ENCODE peak calls at places on chromosomes 13 and 19, in seven cellular contexts. One of them, this sample, is unnamed.

GRCh38 chr13:34462843-34463242 is 479.2 kb upstream of the NBEA start:
- DNase-seq in CD8-positive, alpha-beta T cell: no peak
- DNase-seq in CD4-positive, alpha-beta T cell: no peak
- DNase-seq in left ventricle myocardium inferior: peak; percentile 17
- DNase-seq in tibial artery: no peak
- DNase-seq in breast epithelium: no peak
- DNase-seq in A549: peak; percentile 41
- DNase-seq in this sample: no peak

GRCh38 chr19:1066748-1067340 is at the start of gene ARHGAP45:
- DNase-seq in CD8-positive, alpha-beta T cell: peak; percentile 80
- DNase-seq in CD4-positive, alpha-beta T cell: peak; percentile 79
- DNase-seq in left ventricle myocardium inferior: no peak
- DNase-seq in tibial artery: no peak
- DNase-seq in breast epithelium: no peak
- DNase-seq in A549: no peak
- DNase-seq in this sample: no peak

GRCh38 chr19:43624933-43625332 is 5.5 kb upstream of the ZNF428 start:
- DNase-seq in CD8-positive, alpha-beta T cell: peak; percentile 73
- DNase-seq in CD4-positive, alpha-beta T cell: peak; percentile 91
- DNase-seq in left ventricle myocardium inferior: peak; percentile 36
- DNase-seq in tibial artery: peak; percentile 26
- DNase-seq in breast epithelium: peak; percentile 58
- DNase-seq in A549: no peak
- DNase-seq in this sample: peak; percentile 10

GRCh38 chr19:1494115-1494815 is 3.3 kb downstream of the REEP6 start:
- DNase-seq in CD8-positive, alpha-beta T cell: no peak
- DNase-seq in CD4-positive, alpha-beta T cell: no peak
- DNase-seq in left ventricle myocardium inferior: no peak
- DNase-seq in tibial artery: no peak
- DNase-seq in breast epithelium: no peak
- DNase-seq in A549: no peak
- DNase-seq in this sample: no peak

GRCh38 chr19:36973021-36973843 is 57.1 kb downstream of the ZNF568 start:
- DNase-seq in CD8-positive, alpha-beta T cell: peak; percentile 54
- DNase-seq in CD4-positive, alpha-beta T cell: peak; percentile 74
- DNase-seq in left ventricle myocardium inferior: peak; percentile 87
- DNase-seq in tibial artery: peak; percentile 78
- DNase-seq in breast epithelium: peak; percentile 72
- DNase-seq in A549: no peak
- DNase-seq in this sample: peak; percentile 28

GRCh38 chr19:3983936-3984583 is 1.2 kb downstream of the EEF2 start:
- DNase-seq in CD8-positive, alpha-beta T cell: no peak
- DNase-seq in CD4-positive, alpha-beta T cell: no peak
- DNase-seq in left ventricle myocardium inferior: no peak
- DNase-seq in tibial artery: no peak
- DNase-seq in breast epithelium: peak; percentile 47
- DNase-seq in A549: no peak
- DNase-seq in this sample: no peak

GRCh38 chr19:45294291-45295029 is 28.2 kb downstream of the CKM start:
- DNase-seq in CD8-positive, alpha-beta T cell: no peak
- DNase-seq in CD4-positive, alpha-beta T cell: no peak
- DNase-seq in left ventricle myocardium inferior: peak; percentile 53
- DNase-seq in tibial artery: no peak
- DNase-seq in breast epithelium: peak; percentile 67
- DNase-seq in A549: no peak
- DNase-seq in this sample: no peak

GRCh38 chr19:33823341-33823740 is 26.7 kb downstream of the KCTD15 start:
- DNase-seq in CD8-positive, alpha-beta T cell: no peak
- DNase-seq in CD4-positive, alpha-beta T cell: no peak
- DNase-seq in left ventricle myocardium inferior: no peak
- DNase-seq in tibial artery: no peak
- DNase-seq in breast epithelium: no peak
- DNase-seq in A549: no peak
- DNase-seq in this sample: no peak

GRCh38 chr19:1027020-1027952 is 878 bp downstream of the CNN2 start:
- DNase-seq in CD8-positive, alpha-beta T cell: no peak
- DNase-seq in CD4-positive, alpha-beta T cell: no peak
- DNase-seq in left ventricle myocardium inferior: peak; percentile 18
- DNase-seq in tibial artery: no peak
- DNase-seq in breast epithelium: no peak
- DNase-seq in A549: no peak
- DNase-seq in this sample: no peak

GRCh38 chr19:42219812-42220750 is at the start of gene ZNF526:
- DNase-seq in CD8-positive, alpha-beta T cell: peak; percentile 95
- DNase-seq in CD4-positive, alpha-beta T cell: peak; percentile 96
- DNase-seq in left ventricle myocardium inferior: peak; percentile 97
- DNase-seq in tibial artery: peak; percentile 98
- DNase-seq in breast epithelium: peak; percentile 97
- DNase-seq in A549: peak; percentile 100
- DNase-seq in this sample: peak; percentile 81

GRCh38 chr13:103640617-103641016 is 574.4 kb upstream of the SLC10A2 start:
- DNase-seq in CD8-positive, alpha-beta T cell: no peak
- DNase-seq in CD4-positive, alpha-beta T cell: no peak
- DNase-seq in left ventricle myocardium inferior: no peak
- DNase-seq in tibial artery: no peak
- DNase-seq in breast epithelium: no peak
- DNase-seq in A549: no peak
- DNase-seq in this sample: no peak

GRCh38 chr13:94153586-94153985 is 325.9 kb downstream of the DCT start:
- DNase-seq in CD8-positive, alpha-beta T cell: no peak
- DNase-seq in CD4-positive, alpha-beta T cell: no peak
- DNase-seq in left ventricle myocardium inferior: no peak
- DNase-seq in tibial artery: no peak
- DNase-seq in breast epithelium: no peak
- DNase-seq in A549: no peak
- DNase-seq in this sample: no peak

GRCh38 chr13:21458457-21458815 is 667 bp downstream of the ZDHHC20 start:
- DNase-seq in CD8-positive, alpha-beta T cell: peak; percentile 19
- DNase-seq in CD4-positive, alpha-beta T cell: peak; percentile 38
- DNase-seq in left ventricle myocardium inferior: peak; percentile 46
- DNase-seq in tibial artery: no peak
- DNase-seq in breast epithelium: peak; percentile 50
- DNase-seq in A549: peak; percentile 33
- DNase-seq in this sample: no peak

GRCh38 chr13:26605845-26606244 is 48.4 kb downstream of the WASF3 start:
- DNase-seq in CD8-positive, alpha-beta T cell: no peak
- DNase-seq in CD4-positive, alpha-beta T cell: no peak
- DNase-seq in left ventricle myocardium inferior: no peak
- DNase-seq in tibial artery: no peak
- DNase-seq in breast epithelium: no peak
- DNase-seq in A549: peak; percentile 3
- DNase-seq in this sample: no peak

GRCh38 chr19:47231215-47232054 is 436 bp upstream of the BBC3 start:
- DNase-seq in CD8-positive, alpha-beta T cell: peak; percentile 86
- DNase-seq in CD4-positive, alpha-beta T cell: peak; percentile 87
- DNase-seq in left ventricle myocardium inferior: peak; percentile 91
- DNase-seq in tibial artery: peak; percentile 87
- DNase-seq in breast epithelium: peak; percentile 83
- DNase-seq in A549: peak; percentile 72
- DNase-seq in this sample: peak; percentile 51

GRCh38 chr19:55070755-55071502 is 4.7 kb upstream of the EPS8L1 start:
- DNase-seq in CD8-positive, alpha-beta T cell: no peak
- DNase-seq in CD4-positive, alpha-beta T cell: no peak
- DNase-seq in left ventricle myocardium inferior: no peak
- DNase-seq in tibial artery: no peak
- DNase-seq in breast epithelium: peak; percentile 39
- DNase-seq in A549: peak; percentile 81
- DNase-seq in this sample: no peak

GRCh38 chr19:4807188-4807587 is 15.7 kb downstream of the FEM1A start:
- DNase-seq in CD8-positive, alpha-beta T cell: no peak
- DNase-seq in CD4-positive, alpha-beta T cell: no peak
- DNase-seq in left ventricle myocardium inferior: no peak
- DNase-seq in tibial artery: peak; percentile 55
- DNase-seq in breast epithelium: no peak
- DNase-seq in A549: no peak
- DNase-seq in this sample: no peak

GRCh38 chr13:75465236-75465635 is 16.7 kb downstream of the TBC1D4 start:
- DNase-seq in CD8-positive, alpha-beta T cell: no peak
- DNase-seq in CD4-positive, alpha-beta T cell: no peak
- DNase-seq in left ventricle myocardium inferior: no peak
- DNase-seq in tibial artery: no peak
- DNase-seq in breast epithelium: no peak
- DNase-seq in A549: no peak
- DNase-seq in this sample: no peak

GRCh38 chr13:75460644-75461043 is 21.3 kb downstream of the TBC1D4 start:
- DNase-seq in CD8-positive, alpha-beta T cell: no peak
- DNase-seq in CD4-positive, alpha-beta T cell: no peak
- DNase-seq in left ventricle myocardium inferior: no peak
- DNase-seq in tibial artery: no peak
- DNase-seq in breast epithelium: no peak
- DNase-seq in A549: no peak
- DNase-seq in this sample: no peak

GRCh38 chr13:75458696-75459422 is 23.1 kb downstream of the TBC1D4 start:
- DNase-seq in CD8-positive, alpha-beta T cell: no peak
- DNase-seq in CD4-positive, alpha-beta T cell: no peak
- DNase-seq in left ventricle myocardium inferior: peak; percentile 41
- DNase-seq in tibial artery: no peak
- DNase-seq in breast epithelium: peak; percentile 85
- DNase-seq in A549: no peak
- DNase-seq in this sample: no peak

GRCh38 chr13:75455962-75456361 is 26.0 kb downstream of the TBC1D4 start:
- DNase-seq in CD8-positive, alpha-beta T cell: no peak
- DNase-seq in CD4-positive, alpha-beta T cell: no peak
- DNase-seq in left ventricle myocardium inferior: no peak
- DNase-seq in tibial artery: no peak
- DNase-seq in breast epithelium: no peak
- DNase-seq in A549: no peak
- DNase-seq in this sample: no peak

GRCh38 chr13:75461314-75461713 is 20.7 kb downstream of the TBC1D4 start:
- DNase-seq in CD8-positive, alpha-beta T cell: no peak
- DNase-seq in CD4-positive, alpha-beta T cell: no peak
- DNase-seq in left ventricle myocardium inferior: no peak
- DNase-seq in tibial artery: no peak
- DNase-seq in breast epithelium: no peak
- DNase-seq in A549: no peak
- DNase-seq in this sample: no peak
- H3K9me3 ChIP-seq in CD8-positive, alpha-beta T cell: no peaks in the 10 kb centered on the region
- H3K9me3 ChIP-seq in CD4-positive, alpha-beta T cell: no peaks in the 10 kb centered on the region
- H3K9me3 ChIP-seq in left ventricle myocardium inferior: no peaks in the 10 kb centered on the region
- H3K9me3 ChIP-seq in tibial artery: no peaks in the 10 kb centered on the region
- H3K9me3 ChIP-seq in breast epithelium: no peaks in the 10 kb centered on the region
- H3K9me3 ChIP-seq in A549: no peaks in the 10 kb centered on the region
- H3K9me3 ChIP-seq in this sample: no peaks in the 10 kb centered on the region

GRCh38 chr13:49368688-49369087 is 75.2 kb downstream of the CAB39L start:
- DNase-seq in CD8-positive, alpha-beta T cell: no peak
- DNase-seq in CD4-positive, alpha-beta T cell: no peak
- DNase-seq in left ventricle myocardium inferior: no peak
- DNase-seq in tibial artery: no peak
- DNase-seq in breast epithelium: no peak
- DNase-seq in A549: no peak
- DNase-seq in this sample: no peak

GRCh38 chr13:49369876-49370275 is 74.0 kb downstream of the CAB39L start:
- DNase-seq in CD8-positive, alpha-beta T cell: no peak
- DNase-seq in CD4-positive, alpha-beta T cell: no peak
- DNase-seq in left ventricle myocardium inferior: no peak
- DNase-seq in tibial artery: no peak
- DNase-seq in breast epithelium: no peak
- DNase-seq in A549: no peak
- DNase-seq in this sample: no peak

GRCh38 chr13:49370390-49370789 is 73.5 kb downstream of the CAB39L start:
- DNase-seq in CD8-positive, alpha-beta T cell: no peak
- DNase-seq in CD4-positive, alpha-beta T cell: no peak
- DNase-seq in left ventricle myocardium inferior: no peak
- DNase-seq in tibial artery: no peak
- DNase-seq in breast epithelium: no peak
- DNase-seq in A549: no peak
- DNase-seq in this sample: no peak

GRCh38 chr13:49366841-49367240 is 77.0 kb downstream of the CAB39L start:
- DNase-seq in CD8-positive, alpha-beta T cell: no peak
- DNase-seq in CD4-positive, alpha-beta T cell: no peak
- DNase-seq in left ventricle myocardium inferior: no peak
- DNase-seq in tibial artery: no peak
- DNase-seq in breast epithelium: no peak
- DNase-seq in A549: no peak
- DNase-seq in this sample: no peak

GRCh38 chr13:49367640-49368431 is 76.0 kb downstream of the CAB39L start:
- DNase-seq in CD8-positive, alpha-beta T cell: no peak
- DNase-seq in CD4-positive, alpha-beta T cell: no peak
- DNase-seq in left ventricle myocardium inferior: no peak
- DNase-seq in tibial artery: no peak
- DNase-seq in breast epithelium: no peak
- DNase-seq in A549: no peak
- DNase-seq in this sample: no peak
- TF ChIP-seq CTCF in CD8-positive, alpha-beta T cell: no peak
- TF ChIP-seq CTCF in CD4-positive, alpha-beta T cell: no peak
- TF ChIP-seq CTCF in left ventricle myocardium inferior: no peak
- TF ChIP-seq CTCF in tibial artery: no peak
- TF ChIP-seq CTCF in breast epithelium: no peak
- TF ChIP-seq CTCF in A549: no peak
- TF ChIP-seq CTCF in this sample: no peak

DNA sequence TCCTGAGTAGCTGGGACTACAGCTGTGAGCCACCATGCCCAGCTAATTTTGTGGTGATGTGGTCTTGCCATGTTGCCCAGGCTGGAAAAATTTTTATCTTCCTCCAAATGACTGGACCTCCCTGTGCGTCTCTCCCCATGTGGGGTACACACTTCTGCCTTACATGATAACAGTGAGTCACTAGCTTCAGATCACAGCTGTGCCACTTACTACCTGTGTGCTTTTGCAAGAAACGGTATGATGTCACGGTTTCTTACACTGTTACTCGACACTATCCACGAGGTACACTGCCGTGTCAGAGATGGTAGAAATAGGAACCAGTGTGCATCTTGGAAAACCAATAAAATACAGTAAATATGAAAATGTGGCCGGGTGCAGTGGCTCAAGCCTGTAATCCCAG is 17.5 kb upstream of the ZNF414 start:
- DNase-seq in CD8-positive, alpha-beta T cell: no peak
- DNase-seq in CD4-positive, alpha-beta T cell: no peak
- DNase-seq in left ventricle myocardium inferior: no peak
- DNase-seq in tibial artery: no peak
- DNase-seq in breast epithelium: no peak
- DNase-seq in A549: no peak
- DNase-seq in this sample: no peak
- H3K9me3 ChIP-seq in CD8-positive, alpha-beta T cell: no peaks in the 10 kb centered on the region
- H3K9me3 ChIP-seq in CD4-positive, alpha-beta T cell: no peaks in the 10 kb centered on the region
- H3K9me3 ChIP-seq in left ventricle myocardium inferior: no peaks in the 10 kb centered on the region
- H3K9me3 ChIP-seq in tibial artery: no peaks in the 10 kb centered on the region
- H3K9me3 ChIP-seq in breast epithelium: no peaks in the 10 kb centered on the region
- H3K9me3 ChIP-seq in A549: no peaks in the 10 kb centered on the region
- H3K9me3 ChIP-seq in this sample: no peaks in the 10 kb centered on the region

GRCh38 chr19:18436651-18437478 is 1.1 kb downstream of the ISYNA1 start:
- DNase-seq in CD8-positive, alpha-beta T cell: peak; percentile 77
- DNase-seq in CD4-positive, alpha-beta T cell: peak; percentile 73
- DNase-seq in left ventricle myocardium inferior: peak; percentile 82
- DNase-seq in tibial artery: peak; percentile 57
- DNase-seq in breast epithelium: peak; percentile 71
- DNase-seq in A549: peak; percentile 80
- DNase-seq in this sample: no peak

GRCh38 chr19:18437481-18438330 is at the start of gene ISYNA1:
- DNase-seq in CD8-positive, alpha-beta T cell: peak; percentile 41
- DNase-seq in CD4-positive, alpha-beta T cell: peak; percentile 45
- DNase-seq in left ventricle myocardium inferior: peak; percentile 67
- DNase-seq in tibial artery: no peak
- DNase-seq in breast epithelium: peak; percentile 56
- DNase-seq in A549: no peak
- DNase-seq in this sample: no peak

GRCh38 chr19:18439910-18440237 is 1.9 kb upstream of the ISYNA1 start:
- DNase-seq in CD8-positive, alpha-beta T cell: no peak
- DNase-seq in CD4-positive, alpha-beta T cell: no peak
- DNase-seq in left ventricle myocardium inferior: no peak
- DNase-seq in tibial artery: no peak
- DNase-seq in breast epithelium: no peak
- DNase-seq in A549: no peak
- DNase-seq in this sample: no peak

GRCh38 chr19:18439025-18439909 is 1.3 kb upstream of the ISYNA1 start:
- DNase-seq in CD8-positive, alpha-beta T cell: no peak
- DNase-seq in CD4-positive, alpha-beta T cell: no peak
- DNase-seq in left ventricle myocardium inferior: no peak
- DNase-seq in tibial artery: no peak
- DNase-seq in breast epithelium: no peak
- DNase-seq in A549: no peak
- DNase-seq in this sample: no peak

GRCh38 chr19:18438331-18439024 is 545 bp upstream of the ISYNA1 start:
- DNase-seq in CD8-positive, alpha-beta T cell: no peak
- DNase-seq in CD4-positive, alpha-beta T cell: no peak
- DNase-seq in left ventricle myocardium inferior: peak; percentile 60
- DNase-seq in tibial artery: no peak
- DNase-seq in breast epithelium: peak; percentile 50
- DNase-seq in A549: no peak
- DNase-seq in this sample: no peak
- TF ChIP-seq CTCF in CD8-positive, alpha-beta T cell: no peak
- TF ChIP-seq CTCF in CD4-positive, alpha-beta T cell: no peak
- TF ChIP-seq CTCF in left ventricle myocardium inferior: no peak
- TF ChIP-seq CTCF in tibial artery: no peak
- TF ChIP-seq CTCF in breast epithelium: no peak
- TF ChIP-seq CTCF in A549: no peak
- TF ChIP-seq CTCF in this sample: no peak

This sample was measured in esophagus squamous epithelium.